ENCODE peak calls at places on chromosome 19, in six cellular contexts. R, I, F, U, Y and N are unnamed samples.

GRCh38 chr19:44890366-44891015 is 563 bp upstream of the TOMM40 start:
- DNase-seq in Y (no peak), R (peak), U (peak), I (peak), F (peak), N (peak)

GRCh38 chr19:36420961-36421748 is 2.7 kb upstream of the ZFP82 start:
- DNase-seq in F (no peak), I (peak), U (no peak), Y (no peak), R (no peak), N (no peak)

GRCh38 chr19:7873304-7874079 is 698 bp downstream of the PRR36 start:
- DNase-seq in I (no peak), F (no peak), U (no peak), Y (no peak), R (no peak), N (no peak)

GRCh38 chr19:48154003-48154402 is 16.1 kb downstream of the LIG1 start:
- DNase-seq in I (no peak), Y (no peak), R (no peak), U (no peak), F (no peak), N (no peak)

GRCh38 chr19:45899253-45899652 is 3.2 kb downstream of the MYPOP start:
- DNase-seq in F (no peak), U (no peak), R (no peak), Y (no peak), I (no peak), N (no peak)

GRCh38 chr19:3604227-3604986 is 2.3 kb downstream of the TBXA2R start:
- DNase-seq in U (no peak), F (no peak), Y (no peak), I (no peak), R (no peak), N (no peak)

GRCh38 chr19:36136975-36137686 is 2.7 kb upstream of the CAPNS1 start:
- DNase-seq in Y (no peak), F (peak), I (peak), U (peak), R (peak), N (no peak)

GRCh38 chr19:35040826-35041547 is 534 bp upstream of the HPN start:
- DNase-seq in F (peak), I (peak), Y (no peak), U (peak), R (peak), N (peak)

GRCh38 chr19:485122-485521 is 11.2 kb upstream of the MADCAM1 start:
- DNase-seq in R (peak), F (no peak), I (no peak), U (no peak), Y (no peak), N (no peak)

GRCh38 chr19:42081584-42082258 is 5.8 kb downstream of the ZNF574 start:
- DNase-seq in I (peak), R (no peak), Y (no peak), F (peak), U (no peak), N (no peak)

GRCh38 chr19:36013280-36014028 is 559 bp downstream of the ALKBH6 start:
- DNase-seq in U (no peak), F (no peak), Y (no peak), I (no peak), R (no peak), N (no peak)

GRCh38 chr19:19459707-19460251 is 54.3 kb downstream of the GATAD2A start:
- DNase-seq in F (no peak), R (no peak), Y (peak), I (peak), U (peak), N (no peak)

GRCh38 chr19:14494910-14495677 is 833 bp downstream of the GIPC1 start:
- DNase-seq in F (peak), R (no peak), Y (no peak), U (peak), I (no peak), N (no peak)

GRCh38 chr19:7393934-7394508 is 45.3 kb downstream of the ARHGEF18 start:
- DNase-seq in F (no peak), R (no peak), I (no peak), U (no peak), Y (no peak), N (no peak)

GRCh38 chr19:54684537-54684936 is 21.8 kb downstream of the LILRB4 start:
- DNase-seq in Y (no peak), F (peak), R (no peak), I (peak), U (no peak), N (no peak)

GRCh38 chr19:49558591-49558990 is 21.8 kb downstream of the NOSIP start:
- DNase-seq in I (no peak), U (no peak), Y (no peak), F (no peak), R (no peak), N (no peak)

GRCh38 chr19:48962029-48962848 is 2.9 kb upstream of the FTL start:
- DNase-seq in R (peak), F (peak), U (peak), Y (peak), I (peak), N (no peak)

GRCh38 chr19:18775586-18776287 is 15.4 kb downstream of the COMP start:
- DNase-seq in R (no peak), F (no peak), I (peak), Y (no peak), U (no peak), N (no peak)

GRCh38 chr19:56294557-56294956 is 20.1 kb downstream of the ZSCAN5A start:
- DNase-seq in R (no peak), U (no peak), Y (no peak), F (no peak), I (no peak), N (no peak)

GRCh38 chr19:1567116-1567847 is 843 bp downstream of the MEX3D start:
- DNase-seq in R (peak), F (peak), U (no peak), Y (no peak), I (peak), N (peak)

GRCh38 chr19:48338802-48339660 is 13.7 kb downstream of the EMP3 start:
- DNase-seq in I (no peak), Y (no peak), F (no peak), U (no peak), R (no peak), N (no peak)

GRCh38 chr19:57231686-57232085 is 863 bp downstream of the AURKC start:
- DNase-seq in Y (no peak), F (no peak), I (no peak), U (no peak), R (no peak), N (no peak)

GRCh38 chr19:54121259-54121658 is 5.7 kb downstream of the PRPF31 start:
- DNase-seq in R (no peak), I (no peak), Y (no peak), U (no peak), F (no peak), N (no peak)

GRCh38 chr19:35204799-35205732 is 23.5 kb downstream of the FAM187B start:
- DNase-seq in U (peak), Y (no peak), F (no peak), R (no peak), I (no peak), N (no peak)

GRCh38 chr19:41599175-41599966 is 23.4 kb downstream of the CEACAM21 start:
- DNase-seq in U (no peak), Y (no peak), R (no peak), I (no peak), F (no peak), N (no peak)

GRCh38 chr19:42023121-42023942 is 29.3 kb upstream of the ATP1A3 start:
- DNase-seq in R (no peak), U (no peak), Y (peak), F (peak), I (peak), N (peak)

GRCh38 chr19:48872884-48873475 is 759 bp downstream of the PPP1R15A start:
- DNase-seq in I (peak), Y (peak), U (peak), F (peak), R (peak), N (peak)

GRCh38 chr19:16588089-16588823 is 16.0 kb upstream of the SLC35E1 start:
- DNase-seq in R (no peak), I (peak), Y (peak), U (peak), F (no peak), N (no peak)

GRCh38 chr19:33392341-33393285 is 19.1 kb downstream of the CEBPG start:
- DNase-seq in Y (no peak), F (no peak), I (no peak), R (peak), U (no peak), N (no peak)

GRCh38 chr19:10418281-10419199 is 1.8 kb upstream of the PDE4A start:
- DNase-seq in F (no peak), R (no peak), U (no peak), Y (no peak), I (no peak), N (no peak)
- TF ChIP-seq CTCF in F (no peak), R (no peak), U (no peak), Y (no peak), I (no peak), N (no peak)

GRCh38 chr19:11735375-11735774 is 3.4 kb downstream of the ZNF823 start:
- DNase-seq in U (no peak), Y (no peak), I (no peak), F (no peak), R (no peak), N (no peak)

GRCh38 chr19:11736696-11737095 is 2.0 kb downstream of the ZNF823 start:
- DNase-seq in R (no peak), U (peak), F (no peak), Y (no peak), I (peak), N (no peak)

GRCh38 chr19:11738746-11739620 is at the start of gene ZNF823:
- DNase-seq in U (peak), F (peak), R (peak), I (peak), Y (peak), N (peak)

DNA sequence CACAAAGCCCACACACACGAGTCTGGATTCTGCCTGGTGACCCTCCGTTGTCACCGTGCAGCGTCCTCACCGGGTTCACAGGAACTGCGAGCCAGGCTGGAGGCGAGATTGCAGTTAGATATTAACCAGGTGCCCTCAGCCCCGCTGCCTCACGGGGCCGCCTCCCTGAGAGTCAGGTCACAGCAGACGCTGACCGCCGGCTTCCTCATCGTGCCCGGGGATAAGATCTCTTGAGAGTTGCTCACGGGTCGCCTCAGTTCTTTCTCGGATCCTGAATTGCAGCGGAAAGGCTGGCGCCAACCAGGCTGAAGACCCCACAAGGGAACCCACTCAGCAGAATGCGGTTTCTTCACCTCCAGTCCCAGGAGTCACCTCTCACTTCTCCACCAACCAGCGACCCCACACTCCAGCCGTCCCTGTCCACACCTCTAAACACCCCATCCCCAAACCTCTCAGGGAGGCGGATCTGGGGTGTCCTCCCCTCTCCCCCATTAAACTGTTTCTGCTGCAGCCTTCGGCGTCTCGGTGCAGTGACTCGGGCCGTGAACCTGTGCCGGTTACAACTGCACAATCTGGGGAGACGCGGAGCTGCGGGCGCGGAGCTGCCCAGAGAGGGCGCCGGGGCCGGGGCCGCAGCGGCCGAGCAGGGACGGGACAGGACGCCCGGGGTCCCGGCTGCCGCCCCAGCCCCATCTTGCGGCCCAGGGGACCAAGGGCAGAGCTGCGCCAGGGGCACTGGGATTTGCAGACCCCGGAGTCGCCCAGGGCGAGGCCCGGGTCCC is 591 bp downstream of the ZNF823 start:
- DNase-seq in Y (peak), I (peak), R (peak), F (peak), U (peak), N (no peak)
- TF ChIP-seq CTCF in Y (no peak), I (no peak), R (peak), F (no peak), U (no peak), N (no peak)

DNA sequence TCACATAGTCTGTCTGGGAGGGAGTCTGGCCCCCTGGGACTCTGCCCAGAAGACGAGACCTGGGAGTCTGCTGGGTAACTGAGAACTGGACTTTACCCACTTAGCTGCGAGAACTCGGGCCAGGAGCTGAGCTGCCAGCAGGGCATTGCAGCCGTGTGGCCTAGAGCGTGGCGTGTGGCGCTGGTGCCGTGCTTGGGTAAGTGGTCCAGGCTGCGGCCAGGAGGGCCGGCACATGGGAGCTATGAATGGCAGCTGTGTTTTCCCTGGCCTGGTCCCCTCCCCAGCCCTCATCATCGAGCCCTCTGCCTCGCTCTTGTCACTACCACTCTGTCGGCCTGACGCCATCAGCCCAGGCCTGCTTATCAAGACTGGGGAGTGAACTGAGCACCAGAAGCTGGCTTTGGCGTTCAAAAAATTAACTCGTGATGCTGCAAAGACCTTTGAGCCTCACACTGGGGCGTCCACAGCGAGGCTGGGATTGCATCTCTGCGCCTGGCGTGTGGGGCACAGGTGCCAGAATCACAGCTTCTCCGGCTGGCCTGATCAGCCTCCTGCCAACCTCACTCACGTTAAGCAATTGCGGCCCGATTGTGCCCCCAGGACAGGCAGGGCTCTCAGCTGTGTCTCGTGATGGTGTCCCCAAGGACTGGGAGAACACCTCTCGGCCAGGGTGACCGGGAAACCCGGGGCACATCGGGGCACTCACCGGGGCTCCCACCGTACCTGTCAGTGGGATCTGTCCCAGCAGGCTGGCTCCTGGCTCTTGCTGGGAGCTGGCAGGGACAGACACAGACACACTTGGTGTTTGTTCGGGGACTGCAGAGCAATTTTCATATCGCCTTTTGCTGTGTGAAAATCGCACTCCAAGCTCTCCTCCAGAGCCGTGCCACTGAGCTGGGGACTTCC is 85.9 kb downstream of the KDM4B start:
- DNase-seq in Y (no peak), F (no peak), U (no peak), I (no peak), R (no peak), N (no peak)
- TF ChIP-seq CTCF in Y (no peak), F (no peak), U (no peak), I (no peak), R (no peak), N (no peak)

DNA sequence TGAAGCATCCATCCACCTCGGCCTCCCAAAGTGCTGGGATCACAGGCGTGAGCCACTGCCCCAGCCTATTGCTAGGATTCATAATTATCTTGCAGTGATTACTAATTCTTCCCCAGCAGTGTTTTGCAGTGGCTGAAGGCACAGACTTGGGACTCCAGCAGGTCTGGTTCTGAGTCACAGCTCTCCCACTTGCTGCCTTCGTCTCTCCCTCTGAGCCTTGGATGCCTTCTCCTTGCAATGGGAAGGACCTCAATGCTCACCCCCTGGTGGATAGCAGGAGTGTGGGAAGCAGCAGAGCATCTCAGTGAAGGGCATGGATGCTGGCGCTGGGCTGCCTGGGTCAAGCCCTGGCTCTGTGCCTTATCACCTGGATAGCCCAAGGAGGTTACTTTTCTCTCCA is 37.6 kb upstream of the SHKBP1 start:
- DNase-seq in Y (no peak), U (no peak), F (no peak), R (no peak), I (no peak), N (no peak)
- TF ChIP-seq CTCF in Y (no peak), U (no peak), F (no peak), R (no peak), I (peak), N (no peak)

DNA sequence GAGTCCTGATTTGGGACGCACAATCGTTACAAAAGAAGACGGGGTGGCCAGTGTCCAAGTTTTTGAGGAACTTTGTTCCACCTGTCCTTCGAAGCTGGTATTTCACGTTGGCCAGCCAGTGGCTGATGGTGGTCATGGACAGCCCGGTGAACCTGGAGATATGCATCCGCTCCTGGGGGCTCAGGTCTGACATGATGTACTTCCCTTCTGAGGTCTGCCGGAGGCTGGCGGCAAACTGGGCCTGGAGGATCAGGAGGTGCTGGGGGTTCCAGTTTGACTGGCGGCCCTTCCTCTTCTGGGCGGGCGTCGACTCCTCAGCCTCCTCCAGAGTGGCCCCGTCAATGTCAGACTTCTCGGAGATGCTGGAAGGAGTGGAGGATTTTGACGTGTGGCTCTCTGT is 72.4 kb downstream of the TSHZ3 start:
- DNase-seq in Y (no peak), R (peak), F (no peak), U (no peak), I (no peak), N (no peak)
- TF ChIP-seq CTCF in Y (no peak), R (no peak), F (no peak), U (no peak), I (no peak), N (no peak)